ENCODE peak calls at places on chromosomes 16 and 17, in five cellular contexts. G, R, F, L and X are unnamed samples.
A peak's percentile ranks its signal among the peaks of the same experiment; 100 is the strongest.

GRCh38 chr17:82042649-82043048 is 5.2 kb upstream of the DCXR start:
- DNase-seq in G (no peak), R (no peak), F (no peak), L (no peak), X (no peak)

GRCh38 chr16:57131351-57131970 is 39.1 kb downstream of the CPNE2 start:
- DNase-seq in G (no peak), R (no peak), F (no peak), L (no peak), X (no peak)

GRCh38 chr17:31394544-31394943 is 3.1 kb downstream of the RAB11FIP4 start:
- DNase-seq in G (peak; percentile 77), R (peak; percentile 58), F (peak; percentile 50), L (no peak), X (peak; percentile 83)

GRCh38 chr17:30450125-30451027 is 26.8 kb upstream of the GOSR1 start:
- DNase-seq in G (peak; percentile 33), R (no peak), F (no peak), L (no peak), X (no peak)

GRCh38 chr16:84357191-84357651 is 11.1 kb upstream of the ATP2C2 start:
- DNase-seq in G (peak; percentile 52), R (no peak), F (no peak), L (peak; percentile 50), X (no peak)

GRCh38 chr17:62626719-62627218 is 701 bp upstream of the MRC2 start:
- DNase-seq in G (peak; percentile 90), R (peak; percentile 67), F (no peak), L (no peak), X (peak; percentile 93)

GRCh38 chr17:66714046-66715023 is 120.6 kb upstream of the CACNG5 start:
- DNase-seq in G (no peak), R (no peak), F (no peak), L (no peak), X (no peak)

GRCh38 chr16:86365513-86366040 is 144.8 kb upstream of the FOXF1 start:
- DNase-seq in G (no peak), R (no peak), F (no peak), L (no peak), X (no peak)

GRCh38 chr16:50474138-50474537 is 74.1 kb upstream of the NKD1 start:
- DNase-seq in G (no peak), R (no peak), F (no peak), L (no peak), X (no peak)

GRCh38 chr17:2612630-2613029 is 19.2 kb downstream of the PAFAH1B1 start:
- DNase-seq in G (no peak), R (no peak), F (no peak), L (no peak), X (no peak)

GRCh38 chr16:66740533-66740932 is 10.9 kb downstream of the DYNC1LI2 start:
- DNase-seq in G (no peak), R (no peak), F (no peak), L (no peak), X (peak; percentile 50)

GRCh38 chr17:7834891-7835817 is 1.1 kb downstream of the KDM6B start:
- DNase-seq in G (peak; percentile 99), R (peak; percentile 98), F (peak; percentile 97), L (peak; percentile 97), X (peak; percentile 97)

GRCh38 chr16:67423634-67424575 is 7.0 kb upstream of the HSD11B2 start:
- DNase-seq in G (no peak), R (no peak), F (no peak), L (peak; percentile 55), X (no peak)

GRCh38 chr17:54891176-54891821 is 9.4 kb upstream of the TOM1L1 start:
- DNase-seq in G (peak; percentile 73), R (no peak), F (peak; percentile 20), L (peak; percentile 19), X (peak; percentile 80)

GRCh38 chr16:2471016-2471652 is at the start of gene NTN3:
- DNase-seq in G (no peak), R (no peak), F (no peak), L (no peak), X (no peak)

GRCh38 chr17:78137392-78138203 is 7.0 kb downstream of the TMC8 start:
- DNase-seq in G (no peak), R (no peak), F (no peak), L (no peak), X (no peak)

GRCh38 chr17:2239882-2240430 is 63.6 kb downstream of the SMG6 start:
- DNase-seq in G (peak; percentile 96), R (peak; percentile 63), F (no peak), L (no peak), X (peak; percentile 91)

GRCh38 chr16:50166511-50167500 is 13.7 kb downstream of the TENT4B start:
- DNase-seq in G (no peak), R (no peak), F (no peak), L (no peak), X (no peak)

GRCh38 chr17:80498242-80498919 is 22.0 kb upstream of the NPTX1 start:
- DNase-seq in G (peak; percentile 47), R (no peak), F (no peak), L (no peak), X (peak; percentile 75)

GRCh38 chr16:50697881-50698767 is 4.7 kb downstream of the NOD2 start:
- DNase-seq in G (peak; percentile 46), R (no peak), F (no peak), L (peak; percentile 31), X (peak; percentile 40)

GRCh38 chr17:59493867-59494266 is 71.5 kb upstream of the DHX40 start:
- DNase-seq in G (no peak), R (no peak), F (no peak), L (no peak), X (no peak)

GRCh38 chr16:66494916-66495315 is 55.0 kb downstream of the TK2 start:
- DNase-seq in G (no peak), R (no peak), F (no peak), L (no peak), X (no peak)

GRCh38 chr16:9966569-9967157 is 215.6 kb downstream of the GRIN2A start:
- DNase-seq in G (no peak), R (no peak), F (no peak), L (no peak), X (peak; percentile 2)

GRCh38 chr17:15742051-15742795 is 10.1 kb downstream of the TBC1D26 start:
- DNase-seq in G (no peak), R (no peak), F (no peak), L (no peak), X (no peak)

DNA sequence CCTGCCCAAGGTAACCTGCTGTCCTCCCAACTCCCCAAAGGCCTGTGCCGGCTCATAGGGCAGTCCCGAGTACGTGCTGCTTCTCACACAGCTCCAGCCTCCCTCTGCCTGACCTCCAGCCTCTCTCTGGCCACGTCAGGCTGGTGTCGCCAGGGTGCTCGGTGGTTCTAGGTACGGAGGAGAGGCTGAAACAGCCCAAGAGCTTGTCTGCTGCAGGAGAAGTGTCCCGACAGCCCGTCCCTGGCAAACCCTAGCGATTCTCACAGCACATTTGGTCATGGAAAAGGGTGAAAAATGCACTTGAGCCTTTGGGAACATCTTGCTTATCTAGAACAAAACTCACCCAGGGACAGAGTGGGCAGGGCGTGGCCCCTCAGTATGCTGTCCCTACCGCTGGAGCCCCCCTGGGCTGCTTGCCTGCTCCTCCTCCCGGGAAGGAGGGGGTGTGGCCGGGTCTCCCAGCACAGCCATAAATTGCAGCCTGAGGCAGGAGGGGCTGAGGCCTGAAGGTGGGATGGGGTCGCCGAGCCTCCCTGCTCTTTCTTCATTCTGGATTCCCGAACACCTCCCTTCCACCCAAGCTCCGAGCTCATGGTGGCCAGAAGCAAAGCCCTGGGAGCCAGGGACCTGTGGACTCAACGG is 40.4 kb downstream of the TIMM22 start:
- DNase-seq in G (no peak), R (no peak), F (no peak), L (no peak), X (no peak)
- H3K4me3 ChIP-seq in G (no peak overlapping the region), R (no peak overlapping the region), F (no peak overlapping the region), L (no peak overlapping the region), X (no peak overlapping the region)

GRCh38 chr17:48616719-48617514 is 1.8 kb upstream of the HOXB8 start:
- DNase-seq in G (no peak), R (no peak), F (no peak), L (no peak), X (no peak)

GRCh38 chr17:48619821-48620496 is 4.9 kb upstream of the HOXB8 start:
- DNase-seq in G (no peak), R (no peak), F (no peak), L (no peak), X (no peak)

GRCh38 chr17:48620497-48621139 is 5.5 kb upstream of the HOXB8 start:
- DNase-seq in G (no peak), R (no peak), F (no peak), L (no peak), X (no peak)

GRCh38 chr17:48617515-48618365 is 2.6 kb upstream of the HOXB8 start:
- DNase-seq in G (no peak), R (no peak), F (no peak), L (no peak), X (no peak)

DNA sequence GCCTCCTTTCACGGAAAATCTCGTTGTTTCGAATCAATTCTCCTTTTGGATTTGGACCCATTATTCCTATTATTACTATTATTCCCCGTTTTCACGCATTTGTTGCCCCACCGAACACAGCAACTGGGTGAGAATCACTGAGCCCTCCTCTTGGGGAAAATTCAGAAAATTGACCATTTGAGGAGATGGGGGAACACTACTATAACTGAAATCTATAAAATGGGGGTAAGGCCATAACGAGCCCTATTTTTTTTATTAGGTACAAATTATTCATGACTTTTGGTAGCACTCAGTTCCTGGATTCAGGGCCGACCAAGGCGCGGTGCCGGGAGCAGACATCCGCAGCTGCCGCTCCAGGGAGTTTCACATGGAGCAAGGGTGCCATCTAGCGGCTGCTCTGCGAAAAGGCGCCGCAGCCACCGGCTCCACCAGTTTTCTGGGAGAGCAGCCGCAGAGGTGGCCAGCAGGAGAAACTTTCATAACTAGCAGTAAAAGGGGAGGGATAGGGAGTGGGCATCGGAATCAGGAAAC is 3.3 kb upstream of the HOXB8 start:
- DNase-seq in G (peak; percentile 79), R (peak; percentile 84), F (peak; percentile 92), L (peak; percentile 87), X (peak; percentile 83)
- H3K4me3 ChIP-seq in G (no peak overlapping the region), R (no peak overlapping the region), F (no peak overlapping the region), L (peak overlapping the region; percentile 16), X (no peak overlapping the region)

GRCh38 chr16:26987631-26988030 is 79.1 kb upstream of the C16orf82 start:
- DNase-seq in G (peak; percentile 94), R (no peak), F (no peak), L (no peak), X (peak; percentile 46)

GRCh38 chr16:26981266-26981938 is 85.3 kb upstream of the C16orf82 start:
- DNase-seq in G (peak; percentile 93), R (no peak), F (no peak), L (no peak), X (peak; percentile 38)

GRCh38 chr16:26985100-26986065 is 81.3 kb upstream of the C16orf82 start:
- DNase-seq in G (no peak), R (no peak), F (no peak), L (no peak), X (no peak)

GRCh38 chr16:26983426-26983825 is 83.3 kb upstream of the C16orf82 start:
- DNase-seq in G (peak; percentile 62), R (no peak), F (no peak), L (no peak), X (no peak)

GRCh38 chr16:26982422-26982821 is 84.3 kb upstream of the C16orf82 start:
- DNase-seq in G (no peak), R (no peak), F (no peak), L (no peak), X (no peak)
- H3K4me3 ChIP-seq in G (no peak overlapping the region), R (no peak overlapping the region), F (no peak overlapping the region), L (no peak overlapping the region), X (no peak overlapping the region)

DNA sequence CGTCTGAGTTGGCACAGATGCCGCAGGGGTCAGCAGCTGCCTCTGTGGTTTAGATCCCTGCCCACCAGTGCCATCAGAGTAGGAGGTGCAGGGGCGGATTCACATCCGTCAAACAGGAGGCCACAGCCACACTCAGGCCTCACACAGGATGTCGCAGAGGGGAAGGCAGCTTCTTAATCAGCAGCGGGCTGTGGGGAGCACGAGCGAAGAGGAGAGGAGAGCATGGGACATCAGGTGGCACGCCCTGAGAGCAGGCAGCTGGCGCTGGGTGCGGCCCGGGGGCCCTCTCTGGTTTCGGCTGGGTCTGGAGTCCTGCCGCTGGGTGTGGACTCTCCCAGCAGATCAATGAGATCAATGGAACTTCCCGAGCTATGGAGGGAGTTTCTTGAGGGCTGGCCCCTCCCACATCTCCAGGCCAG is 9.6 kb downstream of the LLGL2 start:
- DNase-seq in G (no peak), R (no peak), F (no peak), L (no peak), X (no peak)
- H3K4me3 ChIP-seq in G (no peak overlapping the region), R (no peak overlapping the region), F (no peak overlapping the region), L (no peak overlapping the region), X (no peak overlapping the region)